ENCODE peak calls at places on chromosome 2, in ten cellular contexts. One of them, this sample, is unnamed. For H3K4me1, the result is how much of the 10 kb centered on the place peaks cover.

GRCh38 chr2:187117483-187117882 is 268.5 kb upstream of the ZSWIM2 start:
- DNase-seq in heart left ventricle: no peak
- DNase-seq in BE2C: no peak
- DNase-seq in tibial nerve: no peak
- DNase-seq in Peyer's patch: no peak
- DNase-seq in HCT116: no peak
- DNase-seq in adrenal gland: no peak
- DNase-seq in transverse colon: no peak
- DNase-seq in tibial artery: no peak
- DNase-seq in heart right ventricle: no peak
- DNase-seq in this sample: no peak

GRCh38 chr2:105113616-105114275 is 75.9 kb downstream of the MRPS9 start:
- DNase-seq in heart left ventricle: no peak
- DNase-seq in BE2C: no peak
- DNase-seq in tibial nerve: peak
- DNase-seq in Peyer's patch: no peak
- DNase-seq in HCT116: no peak
- DNase-seq in adrenal gland: no peak
- DNase-seq in transverse colon: no peak
- DNase-seq in tibial artery: no peak
- DNase-seq in heart right ventricle: no peak
- DNase-seq in this sample: no peak

GRCh38 chr2:17518212-17519154 is at the start of gene RAD51AP2:
- DNase-seq in heart left ventricle: peak
- DNase-seq in BE2C: peak
- DNase-seq in tibial nerve: peak
- DNase-seq in Peyer's patch: peak
- DNase-seq in HCT116: peak
- DNase-seq in adrenal gland: peak
- DNase-seq in transverse colon: peak
- DNase-seq in tibial artery: peak
- DNase-seq in heart right ventricle: peak
- DNase-seq in this sample: peak

GRCh38 chr2:88538362-88538917 is 85.9 kb upstream of the FOXI3 start:
- DNase-seq in heart left ventricle: no peak
- DNase-seq in BE2C: no peak
- DNase-seq in tibial nerve: no peak
- DNase-seq in Peyer's patch: no peak
- DNase-seq in HCT116: no peak
- DNase-seq in adrenal gland: no peak
- DNase-seq in transverse colon: no peak
- DNase-seq in tibial artery: no peak
- DNase-seq in heart right ventricle: no peak
- DNase-seq in this sample: no peak

GRCh38 chr2:11169333-11169732 is 14.1 kb downstream of the SLC66A3 start:
- DNase-seq in heart left ventricle: no peak
- DNase-seq in BE2C: no peak
- DNase-seq in tibial nerve: no peak
- DNase-seq in Peyer's patch: no peak
- DNase-seq in HCT116: no peak
- DNase-seq in adrenal gland: peak
- DNase-seq in transverse colon: no peak
- DNase-seq in tibial artery: no peak
- DNase-seq in heart right ventricle: no peak
- DNase-seq in this sample: no peak

GRCh38 chr2:79717364-79718007 is 204.6 kb downstream of the CTNNA2 start:
- DNase-seq in heart left ventricle: no peak
- DNase-seq in BE2C: no peak
- DNase-seq in tibial nerve: no peak
- DNase-seq in Peyer's patch: no peak
- DNase-seq in HCT116: no peak
- DNase-seq in adrenal gland: no peak
- DNase-seq in transverse colon: no peak
- DNase-seq in tibial artery: no peak
- DNase-seq in heart right ventricle: no peak
- DNase-seq in this sample: no peak

GRCh38 chr2:55518846-55519167 is 711 bp upstream of the CFAP36 start:
- DNase-seq in heart left ventricle: no peak
- DNase-seq in BE2C: no peak
- DNase-seq in tibial nerve: no peak
- DNase-seq in Peyer's patch: no peak
- DNase-seq in HCT116: no peak
- DNase-seq in adrenal gland: no peak
- DNase-seq in transverse colon: no peak
- DNase-seq in tibial artery: no peak
- DNase-seq in heart right ventricle: no peak
- DNase-seq in this sample: no peak

GRCh38 chr2:118974103-118974911 is 32.3 kb downstream of the MARCO start:
- DNase-seq in heart left ventricle: no peak
- DNase-seq in BE2C: no peak
- DNase-seq in tibial nerve: no peak
- DNase-seq in Peyer's patch: no peak
- DNase-seq in HCT116: no peak
- DNase-seq in adrenal gland: peak
- DNase-seq in transverse colon: no peak
- DNase-seq in tibial artery: no peak
- DNase-seq in heart right ventricle: no peak
- DNase-seq in this sample: no peak

GRCh38 chr2:100291152-100291970 is 30.9 kb downstream of the LONRF2 start:
- DNase-seq in heart left ventricle: no peak
- DNase-seq in BE2C: peak
- DNase-seq in tibial nerve: no peak
- DNase-seq in Peyer's patch: no peak
- DNase-seq in HCT116: peak
- DNase-seq in adrenal gland: peak
- DNase-seq in transverse colon: peak
- DNase-seq in tibial artery: peak
- DNase-seq in heart right ventricle: no peak
- DNase-seq in this sample: no peak

GRCh38 chr2:233375490-233376314 is 21.4 kb downstream of the DGKD start:
- DNase-seq in heart left ventricle: no peak
- DNase-seq in BE2C: no peak
- DNase-seq in tibial nerve: no peak
- DNase-seq in Peyer's patch: no peak
- DNase-seq in HCT116: no peak
- DNase-seq in adrenal gland: no peak
- DNase-seq in transverse colon: no peak
- DNase-seq in tibial artery: no peak
- DNase-seq in heart right ventricle: no peak
- DNase-seq in this sample: no peak

GRCh38 chr2:8357738-8358137 is 324.1 kb upstream of the ID2 start:
- DNase-seq in heart left ventricle: no peak
- DNase-seq in BE2C: no peak
- DNase-seq in tibial nerve: no peak
- DNase-seq in Peyer's patch: no peak
- DNase-seq in HCT116: no peak
- DNase-seq in adrenal gland: no peak
- DNase-seq in transverse colon: no peak
- DNase-seq in tibial artery: no peak
- DNase-seq in heart right ventricle: no peak
- DNase-seq in this sample: no peak

GRCh38 chr2:199457147-199458016 is at the start of gene SATB2:
- DNase-seq in heart left ventricle: no peak
- DNase-seq in BE2C: peak
- DNase-seq in tibial nerve: no peak
- DNase-seq in Peyer's patch: peak
- DNase-seq in HCT116: peak
- DNase-seq in adrenal gland: peak
- DNase-seq in transverse colon: peak
- DNase-seq in tibial artery: no peak
- DNase-seq in heart right ventricle: no peak
- DNase-seq in this sample: no peak

GRCh38 chr2:234631896-234632514 is 135.1 kb upstream of the ARL4C start:
- DNase-seq in heart left ventricle: no peak
- DNase-seq in BE2C: no peak
- DNase-seq in tibial nerve: no peak
- DNase-seq in Peyer's patch: no peak
- DNase-seq in HCT116: no peak
- DNase-seq in adrenal gland: no peak
- DNase-seq in transverse colon: no peak
- DNase-seq in tibial artery: no peak
- DNase-seq in heart right ventricle: no peak
- DNase-seq in this sample: no peak

GRCh38 chr2:3079959-3080948 is 297.4 kb downstream of the EIPR1 start:
- DNase-seq in heart left ventricle: no peak
- DNase-seq in BE2C: no peak
- DNase-seq in tibial nerve: no peak
- DNase-seq in Peyer's patch: no peak
- DNase-seq in HCT116: no peak
- DNase-seq in adrenal gland: no peak
- DNase-seq in transverse colon: no peak
- DNase-seq in tibial artery: no peak
- DNase-seq in heart right ventricle: no peak
- DNase-seq in this sample: no peak

GRCh38 chr2:3079466-3079865 is 298.2 kb downstream of the EIPR1 start:
- DNase-seq in heart left ventricle: no peak
- DNase-seq in BE2C: no peak
- DNase-seq in tibial nerve: no peak
- DNase-seq in Peyer's patch: no peak
- DNase-seq in HCT116: no peak
- DNase-seq in adrenal gland: no peak
- DNase-seq in transverse colon: no peak
- DNase-seq in tibial artery: no peak
- DNase-seq in heart right ventricle: no peak
- DNase-seq in this sample: no peak

GRCh38 chr2:3078684-3079083 is 298.9 kb downstream of the EIPR1 start:
- DNase-seq in heart left ventricle: no peak
- DNase-seq in BE2C: no peak
- DNase-seq in tibial nerve: no peak
- DNase-seq in Peyer's patch: no peak
- DNase-seq in HCT116: no peak
- DNase-seq in adrenal gland: no peak
- DNase-seq in transverse colon: no peak
- DNase-seq in tibial artery: no peak
- DNase-seq in heart right ventricle: no peak
- DNase-seq in this sample: no peak

GRCh38 chr2:3076848-3077735 is 300.5 kb downstream of the EIPR1 start:
- DNase-seq in heart left ventricle: no peak
- DNase-seq in BE2C: no peak
- DNase-seq in tibial nerve: no peak
- DNase-seq in Peyer's patch: no peak
- DNase-seq in HCT116: no peak
- DNase-seq in adrenal gland: no peak
- DNase-seq in transverse colon: no peak
- DNase-seq in tibial artery: no peak
- DNase-seq in heart right ventricle: no peak
- DNase-seq in this sample: no peak

GRCh38 chr2:3082705-3083104 is 294.9 kb downstream of the EIPR1 start:
- DNase-seq in heart left ventricle: no peak
- DNase-seq in BE2C: no peak
- DNase-seq in tibial nerve: no peak
- DNase-seq in Peyer's patch: no peak
- DNase-seq in HCT116: no peak
- DNase-seq in adrenal gland: no peak
- DNase-seq in transverse colon: no peak
- DNase-seq in tibial artery: no peak
- DNase-seq in heart right ventricle: no peak
- DNase-seq in this sample: no peak
- TF ChIP-seq CTCF in heart left ventricle: no peak
- TF ChIP-seq CTCF in BE2C: no peak
- TF ChIP-seq CTCF in tibial nerve: no peak
- TF ChIP-seq CTCF in Peyer's patch: no peak
- TF ChIP-seq CTCF in HCT116: no peak
- TF ChIP-seq CTCF in adrenal gland: no peak
- TF ChIP-seq CTCF in transverse colon: no peak
- TF ChIP-seq CTCF in tibial artery: no peak
- TF ChIP-seq CTCF in heart right ventricle: no peak
- TF ChIP-seq CTCF in this sample: no peak

GRCh38 chr2:209473930-209474419 is 50.1 kb downstream of the MAP2 start:
- DNase-seq in heart left ventricle: no peak
- DNase-seq in BE2C: no peak
- DNase-seq in tibial nerve: no peak
- DNase-seq in Peyer's patch: no peak
- DNase-seq in HCT116: peak
- DNase-seq in adrenal gland: no peak
- DNase-seq in transverse colon: no peak
- DNase-seq in tibial artery: no peak
- DNase-seq in heart right ventricle: no peak
- DNase-seq in this sample: no peak
- H3K4me1 ChIP-seq in heart left ventricle: under half
- H3K4me1 ChIP-seq in BE2C: under half
- H3K4me1 ChIP-seq in tibial nerve: under half
- H3K4me1 ChIP-seq in Peyer's patch: under half
- H3K4me1 ChIP-seq in HCT116: under half
- H3K4me1 ChIP-seq in adrenal gland: under half
- H3K4me1 ChIP-seq in transverse colon: under half
- H3K4me1 ChIP-seq in tibial artery: under half
- H3K4me1 ChIP-seq in heart right ventricle: under half
- H3K4me1 ChIP-seq in this sample: under half

GRCh38 chr2:203916756-203917155 is 19.8 kb upstream of the ICOS start:
- DNase-seq in heart left ventricle: no peak
- DNase-seq in BE2C: no peak
- DNase-seq in tibial nerve: no peak
- DNase-seq in Peyer's patch: no peak
- DNase-seq in HCT116: no peak
- DNase-seq in adrenal gland: no peak
- DNase-seq in transverse colon: no peak
- DNase-seq in tibial artery: no peak
- DNase-seq in heart right ventricle: no peak
- DNase-seq in this sample: no peak

GRCh38 chr2:203913947-203914346 is 22.6 kb upstream of the ICOS start:
- DNase-seq in heart left ventricle: no peak
- DNase-seq in BE2C: no peak
- DNase-seq in tibial nerve: no peak
- DNase-seq in Peyer's patch: no peak
- DNase-seq in HCT116: no peak
- DNase-seq in adrenal gland: no peak
- DNase-seq in transverse colon: no peak
- DNase-seq in tibial artery: no peak
- DNase-seq in heart right ventricle: no peak
- DNase-seq in this sample: no peak

GRCh38 chr2:203915256-203915655 is 21.3 kb upstream of the ICOS start:
- DNase-seq in heart left ventricle: no peak
- DNase-seq in BE2C: no peak
- DNase-seq in tibial nerve: no peak
- DNase-seq in Peyer's patch: no peak
- DNase-seq in HCT116: no peak
- DNase-seq in adrenal gland: no peak
- DNase-seq in transverse colon: no peak
- DNase-seq in tibial artery: no peak
- DNase-seq in heart right ventricle: no peak
- DNase-seq in this sample: no peak

GRCh38 chr2:203918264-203918663 is 18.3 kb upstream of the ICOS start:
- DNase-seq in heart left ventricle: no peak
- DNase-seq in BE2C: no peak
- DNase-seq in tibial nerve: no peak
- DNase-seq in Peyer's patch: no peak
- DNase-seq in HCT116: no peak
- DNase-seq in adrenal gland: no peak
- DNase-seq in transverse colon: no peak
- DNase-seq in tibial artery: no peak
- DNase-seq in heart right ventricle: no peak
- DNase-seq in this sample: no peak

GRCh38 chr2:203914546-203915169 is 21.9 kb upstream of the ICOS start:
- DNase-seq in heart left ventricle: no peak
- DNase-seq in BE2C: no peak
- DNase-seq in tibial nerve: no peak
- DNase-seq in Peyer's patch: no peak
- DNase-seq in HCT116: no peak
- DNase-seq in adrenal gland: no peak
- DNase-seq in transverse colon: no peak
- DNase-seq in tibial artery: no peak
- DNase-seq in heart right ventricle: no peak
- DNase-seq in this sample: no peak
- TF ChIP-seq CTCF in heart left ventricle: no peak
- TF ChIP-seq CTCF in BE2C: no peak
- TF ChIP-seq CTCF in tibial nerve: no peak
- TF ChIP-seq CTCF in Peyer's patch: no peak
- TF ChIP-seq CTCF in HCT116: no peak
- TF ChIP-seq CTCF in adrenal gland: no peak
- TF ChIP-seq CTCF in transverse colon: no peak
- TF ChIP-seq CTCF in tibial artery: no peak
- TF ChIP-seq CTCF in heart right ventricle: no peak
- TF ChIP-seq CTCF in this sample: no peak

GRCh38 chr2:68732533-68732932 is 2.1 kb upstream of the ARHGAP25 start:
- DNase-seq in heart left ventricle: no peak
- DNase-seq in BE2C: no peak
- DNase-seq in tibial nerve: no peak
- DNase-seq in Peyer's patch: no peak
- DNase-seq in HCT116: no peak
- DNase-seq in adrenal gland: peak
- DNase-seq in transverse colon: no peak
- DNase-seq in tibial artery: no peak
- DNase-seq in heart right ventricle: no peak
- DNase-seq in this sample: no peak
- H3K4me1 ChIP-seq in heart left ventricle: under half
- H3K4me1 ChIP-seq in BE2C: under half
- H3K4me1 ChIP-seq in tibial nerve: under half
- H3K4me1 ChIP-seq in Peyer's patch: under half
- H3K4me1 ChIP-seq in HCT116: under half
- H3K4me1 ChIP-seq in adrenal gland: under half
- H3K4me1 ChIP-seq in transverse colon: under half
- H3K4me1 ChIP-seq in tibial artery: under half
- H3K4me1 ChIP-seq in heart right ventricle: under half
- H3K4me1 ChIP-seq in this sample: under half